ENCODE peak calls at places on chromosome 20, in five cellular contexts. X is SJSA1; F is heart left ventricle; B is CD8-positive, alpha-beta memory T cell; E is stomach. H is an unnamed sample.

GRCh38 chr20:10848810-10849370 is 175.1 kb upstream of the JAG1 start:
- DNase-seq in F (no peak), X (peak; percentile 94), B (no peak), E (no peak), H (peak; percentile 55)

GRCh38 chr20:12241065-12241464 is 323.4 kb downstream of the BTBD3 start:
- DNase-seq in X (no peak), F (no peak), E (no peak), B (no peak), H (no peak)

GRCh38 chr20:62252342-62252966 is 14.1 kb downstream of the OSBPL2 start:
- DNase-seq in F (peak; percentile 49), X (no peak), E (no peak), B (no peak), H (no peak)

GRCh38 chr20:57392512-57393271 is 1.5 kb downstream of the RBM38 start:
- DNase-seq in F (peak; percentile 82), E (peak; percentile 60), B (peak; percentile 96), X (no peak), H (peak; percentile 95)

GRCh38 chr20:57004416-57004815 is 262.0 kb downstream of the BMP7 start:
- DNase-seq in E (no peak), B (no peak), F (no peak), X (no peak), H (no peak)

GRCh38 chr20:2169456-2170088 is 67.9 kb downstream of the STK35 start:
- DNase-seq in X (no peak), E (no peak), F (no peak), B (no peak), H (no peak)

GRCh38 chr20:32727663-32728062 is 15.6 kb downstream of the COMMD7 start:
- DNase-seq in X (no peak), B (no peak), F (no peak), E (no peak), H (no peak)

GRCh38 chr20:53078761-53079482 is 106.8 kb downstream of the TSHZ2 start:
- DNase-seq in B (no peak), F (no peak), E (no peak), X (no peak), H (no peak)

GRCh38 chr20:20743511-20744169 is 31.2 kb upstream of the RALGAPA2 start:
- DNase-seq in B (no peak), E (peak; percentile 57), X (no peak), F (peak; percentile 80), H (peak; percentile 57)

GRCh38 chr20:52493177-52493711 is 301.7 kb upstream of the ZFP64 start:
- DNase-seq in E (no peak), X (peak; percentile 77), B (no peak), F (no peak), H (no peak)

GRCh38 chr20:57388953-57389694 is 2.1 kb upstream of the RBM38 start:
- DNase-seq in F (peak; percentile 89), B (peak; percentile 69), X (peak; percentile 33), E (peak; percentile 90), H (peak; percentile 71)

GRCh38 chr20:36162272-36162966 is 7.9 kb downstream of the EPB41L1 start:
- DNase-seq in B (no peak), E (no peak), F (no peak), X (no peak), H (no peak)

GRCh38 chr20:58546312-58546711 is 31.1 kb upstream of the APCDD1L start:
- DNase-seq in B (no peak), X (no peak), E (no peak), F (no peak), H (peak; percentile 5)

GRCh38 chr20:50193169-50193850 is 2.7 kb downstream of the CEBPB start:
- DNase-seq in B (no peak), E (no peak), F (peak; percentile 56), X (peak; percentile 52), H (no peak)
- H3K27ac ChIP-seq in B (peak overlapping the region; percentile 85), E (peak overlapping the region; percentile 99), F (peak overlapping the region; percentile 98), X (peak overlapping the region; percentile 97), H (peak overlapping the region; percentile 98)

GRCh38 chr20:40467014-40467413 is 222.0 kb downstream of the MAFB start:
- DNase-seq in F (no peak), B (no peak), E (no peak), X (no peak), H (no peak)
- H3K4me3 ChIP-seq in F (no peak overlapping the region), B (no peak overlapping the region), E (no peak overlapping the region), X (no peak overlapping the region), H (no peak overlapping the region)

GRCh38 chr20:50085481-50086365 is 27.2 kb downstream of the UBE2V1 start:
- DNase-seq in X (peak; percentile 60), E (no peak), F (peak; percentile 51), B (peak; percentile 53), H (peak; percentile 53)

GRCh38 chr20:50088022-50088421 is 24.9 kb downstream of the UBE2V1 start:
- DNase-seq in F (no peak), B (no peak), X (no peak), E (no peak), H (no peak)

GRCh38 chr20:50089140-50089786 is 23.7 kb downstream of the UBE2V1 start:
- DNase-seq in X (no peak), E (no peak), F (no peak), B (no peak), H (no peak)

GRCh38 chr20:50083034-50083433 is 29.9 kb downstream of the UBE2V1 start:
- DNase-seq in E (no peak), X (no peak), B (no peak), F (peak; percentile 47), H (peak; percentile 40)

GRCh38 chr20:50085146-50085480 is 27.8 kb downstream of the UBE2V1 start:
- DNase-seq in X (no peak), F (peak; percentile 29), B (no peak), E (no peak), H (no peak)
- H3K36me3 ChIP-seq in X (peaks cover 41% of the 10 kb centered on the region), F (peaks cover 38% of the 10 kb centered on the region), B (no peaks in the 10 kb centered on the region), E (peaks cover 46% of the 10 kb centered on the region), H (no peaks in the 10 kb centered on the region)

DNA sequence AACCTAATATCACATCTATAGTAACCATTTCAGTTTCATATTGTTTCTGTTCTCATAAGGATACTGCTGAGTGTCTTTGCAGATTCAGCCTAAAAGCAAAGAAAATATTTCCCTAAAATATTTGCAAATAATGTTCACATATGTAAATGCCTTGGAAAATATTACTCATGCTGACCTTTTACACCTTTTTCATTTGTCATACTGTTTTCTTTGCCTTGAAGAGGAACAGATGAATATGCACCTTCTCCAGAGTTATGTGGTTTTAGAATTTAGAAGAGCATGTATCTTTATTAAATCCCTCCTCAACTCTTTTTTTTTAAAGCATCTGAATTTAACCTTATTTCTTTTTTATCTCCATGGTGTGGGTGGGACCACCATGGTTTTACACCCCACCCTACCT is 32.5 kb downstream of the NDUFAF5 start:
- DNase-seq in B (no peak), X (no peak), F (no peak), E (no peak), H (no peak)
- H3K27ac ChIP-seq in B (no peak overlapping the region), X (no peak overlapping the region), F (no peak overlapping the region), E (no peak overlapping the region), H (no peak overlapping the region)

GRCh38 chr20:46366826-46367225 is 39.6 kb downstream of the ELMO2 start:
- DNase-seq in E (no peak), X (no peak), B (no peak), F (no peak), H (no peak)
- H3K4me3 ChIP-seq in E (no peak overlapping the region), X (no peak overlapping the region), B (no peak overlapping the region), F (no peak overlapping the region), H (no peak overlapping the region)

GRCh38 chr20:47306755-47307370 is 49.6 kb downstream of the ZMYND8 start:
- DNase-seq in E (no peak), F (no peak), B (no peak), X (no peak), H (no peak)

GRCh38 chr20:47305667-47306066 is 50.8 kb downstream of the ZMYND8 start:
- DNase-seq in E (no peak), F (no peak), B (no peak), X (no peak), H (no peak)

GRCh38 chr20:47304287-47304686 is 52.2 kb downstream of the ZMYND8 start:
- DNase-seq in X (no peak), E (peak; percentile 39), F (no peak), B (no peak), H (no peak)

GRCh38 chr20:47306095-47306494 is 50.4 kb downstream of the ZMYND8 start:
- DNase-seq in B (no peak), E (no peak), X (no peak), F (no peak), H (no peak)

GRCh38 chr20:47303736-47304135 is 52.8 kb downstream of the ZMYND8 start:
- DNase-seq in X (no peak), F (no peak), B (no peak), E (no peak), H (peak; percentile 23)
- H3K36me3 ChIP-seq in X (peaks cover 76% of the 10 kb centered on the region), F (peaks cover 38% of the 10 kb centered on the region), B (peaks cover 35% of the 10 kb centered on the region), E (peaks cover 63% of the 10 kb centered on the region), H (no peaks in the 10 kb centered on the region)

GRCh38 chr20:55947701-55948100 is 57.6 kb downstream of the CBLN4 start:
- DNase-seq in F (no peak), B (no peak), E (no peak), X (no peak), H (no peak)

GRCh38 chr20:55953201-55953600 is 52.1 kb downstream of the CBLN4 start:
- DNase-seq in F (no peak), E (no peak), X (no peak), B (no peak), H (no peak)
- H3K27ac ChIP-seq in F (no peak overlapping the region), E (no peak overlapping the region), X (no peak overlapping the region), B (no peak overlapping the region), H (no peak overlapping the region)